ENCODE peak calls at places on chromosomes 2 and 18, in five cellular contexts. U, S, K, B and M are unnamed samples.

GRCh38 chr2:25664531-25665307 is 8.7 kb downstream of the DTNB start:
- DNase-seq in K (peak; percentile 57), U (peak; percentile 79), S (peak; percentile 23), B (peak; percentile 71), M (no peak)

GRCh38 chr18:12231986-12232385 is 22.2 kb upstream of the CIDEA start:
- DNase-seq in S (no peak), K (no peak), U (no peak), B (no peak), M (no peak)

GRCh38 chr2:36530983-36531354 is 67.0 kb downstream of the FEZ2 start:
- DNase-seq in U (peak; percentile 10), S (no peak), K (no peak), B (no peak), M (no peak)

GRCh38 chr2:236744316-236745105 is 174.9 kb downstream of the ACKR3 start:
- DNase-seq in B (no peak), S (no peak), U (peak; percentile 38), K (no peak), M (no peak)

GRCh38 chr18:24400587-24400986 is 3.0 kb upstream of the OSBPL1A start:
- DNase-seq in U (no peak), K (no peak), S (no peak), B (no peak), M (no peak)

GRCh38 chr2:145597011-145597410 is 1077.1 kb upstream of the ZEB2 start:
- DNase-seq in U (no peak), S (no peak), K (no peak), B (no peak), M (no peak)

GRCh38 chr2:196657332-196657731 is 17.8 kb downstream of the CCDC150 start:
- DNase-seq in U (no peak), B (no peak), K (no peak), S (no peak), M (no peak)

GRCh38 chr2:66700181-66700686 is 265.3 kb downstream of the MEIS1 start:
- DNase-seq in B (no peak), U (no peak), K (no peak), S (no peak), M (no peak)

GRCh38 chr18:30280861-30281470 is 761.6 kb downstream of the DSC3 start:
- DNase-seq in U (peak; percentile 41), S (peak; percentile 20), K (no peak), B (no peak), M (no peak)

GRCh38 chr18:47737198-47737830 is 193.1 kb downstream of the SMAD2 start:
- DNase-seq in K (no peak), S (no peak), U (no peak), B (peak; percentile 39), M (no peak)

GRCh38 chr2:101546376-101547058 is 71.6 kb upstream of the RFX8 start:
- DNase-seq in S (no peak), U (no peak), B (no peak), K (no peak), M (no peak)

GRCh38 chr2:6358985-6359384 is 506.7 kb downstream of the CMPK2 start:
- DNase-seq in U (no peak), S (no peak), B (no peak), K (no peak), M (no peak)

GRCh38 chr2:132489150-132489549 is 72.5 kb downstream of the GPR39 start:
- DNase-seq in K (no peak), U (no peak), B (no peak), S (peak; percentile 39), M (no peak)

GRCh38 chr2:159497256-159497655 is 119.1 kb downstream of the BAZ2B start:
- DNase-seq in K (no peak), U (peak; percentile 49), B (no peak), S (no peak), M (no peak)

GRCh38 chr2:169640104-169640503 is 54.1 kb downstream of the CFAP210 start:
- DNase-seq in K (no peak), S (no peak), U (no peak), B (no peak), M (no peak)

GRCh38 chr2:42854207-42854818 is 61.9 kb upstream of the HAAO start:
- DNase-seq in U (peak; percentile 21), K (no peak), B (peak; percentile 82), S (no peak), M (no peak)

GRCh38 chr2:44679584-44679983 is 261.9 kb upstream of the SIX3 start:
- DNase-seq in B (no peak), U (no peak), S (no peak), K (no peak), M (no peak)

GRCh38 chr2:31013311-31013710 is 124.9 kb downstream of the GALNT14 start:
- DNase-seq in S (no peak), K (no peak), B (no peak), U (no peak), M (no peak)

GRCh38 chr2:109058215-109058614 is 69.2 kb upstream of the EDAR start:
- DNase-seq in K (no peak), S (no peak), B (no peak), U (no peak), M (no peak)

GRCh38 chr2:64606495-64607363 is 47.0 kb downstream of the SERTAD2 start:
- DNase-seq in U (peak; percentile 84), B (peak; percentile 92), K (peak; percentile 91), S (peak; percentile 30), M (no peak)

GRCh38 chr2:233142355-233142897 is 82.3 kb downstream of the INPP5D start:
- DNase-seq in B (no peak), S (peak; percentile 38), U (no peak), K (no peak), M (no peak)

GRCh38 chr2:36449943-36450392 is 94.4 kb downstream of the CRIM1 start:
- DNase-seq in S (no peak), B (no peak), K (no peak), U (peak; percentile 5), M (no peak)

GRCh38 chr2:147433822-147434221 is 411.0 kb upstream of the ACVR2A start:
- DNase-seq in U (peak; percentile 93), K (no peak), B (no peak), S (no peak), M (no peak)

GRCh38 chr2:37561615-37562569 is 109.5 kb downstream of the CDC42EP3 start:
- DNase-seq in U (no peak), K (no peak), S (no peak), B (no peak), M (peak; percentile 74)

GRCh38 chr2:23591111-23591510 is 206.1 kb downstream of the KLHL29 start:
- DNase-seq in B (peak; percentile 43), K (peak; percentile 17), S (no peak), U (no peak), M (no peak)

GRCh38 chr2:134440336-134440909 is 186.6 kb downstream of the MGAT5 start:
- DNase-seq in B (no peak), K (no peak), U (peak; percentile 42), S (no peak), M (no peak)

GRCh38 chr2:128408349-128409305 is 90.0 kb upstream of the HS6ST1 start:
- DNase-seq in K (no peak), S (peak; percentile 9), U (no peak), B (peak; percentile 52), M (peak; percentile 29)

GRCh38 chr2:118176601-118177000 is 88.3 kb downstream of the INSIG2 start:
- DNase-seq in S (no peak), U (no peak), K (no peak), B (no peak), M (no peak)

GRCh38 chr2:176646033-176646615 is 376.9 kb downstream of the MTX2 start:
- DNase-seq in S (no peak), B (no peak), K (no peak), U (no peak), M (no peak)

DNA sequence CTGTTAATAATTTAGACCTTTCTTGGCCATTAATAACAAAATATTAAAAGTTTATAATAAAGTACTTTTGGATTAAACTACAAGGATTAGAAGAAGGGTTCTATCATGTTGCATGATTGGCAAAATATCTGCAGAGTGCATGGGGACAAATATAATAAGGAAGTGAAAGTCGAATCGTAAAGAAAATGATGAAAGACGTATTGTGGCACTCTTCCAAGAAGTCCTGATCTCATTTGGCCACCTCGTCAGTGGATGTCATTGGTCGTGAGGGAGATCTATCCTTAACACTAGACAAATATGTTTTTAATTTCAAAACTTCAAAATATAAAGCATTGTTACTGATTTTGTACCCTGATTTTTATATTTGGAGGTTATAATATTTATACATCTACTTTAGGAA is 197.7 kb upstream of the STON1 start:
- DNase-seq in K (no peak), S (no peak), B (no peak), U (peak; percentile 35), M (no peak)
- H3K27ac ChIP-seq in K (peak overlapping the region; percentile 63), S (no peak overlapping the region), B (no peak overlapping the region), U (peak overlapping the region; percentile 10), M (no peak overlapping the region)

DNA sequence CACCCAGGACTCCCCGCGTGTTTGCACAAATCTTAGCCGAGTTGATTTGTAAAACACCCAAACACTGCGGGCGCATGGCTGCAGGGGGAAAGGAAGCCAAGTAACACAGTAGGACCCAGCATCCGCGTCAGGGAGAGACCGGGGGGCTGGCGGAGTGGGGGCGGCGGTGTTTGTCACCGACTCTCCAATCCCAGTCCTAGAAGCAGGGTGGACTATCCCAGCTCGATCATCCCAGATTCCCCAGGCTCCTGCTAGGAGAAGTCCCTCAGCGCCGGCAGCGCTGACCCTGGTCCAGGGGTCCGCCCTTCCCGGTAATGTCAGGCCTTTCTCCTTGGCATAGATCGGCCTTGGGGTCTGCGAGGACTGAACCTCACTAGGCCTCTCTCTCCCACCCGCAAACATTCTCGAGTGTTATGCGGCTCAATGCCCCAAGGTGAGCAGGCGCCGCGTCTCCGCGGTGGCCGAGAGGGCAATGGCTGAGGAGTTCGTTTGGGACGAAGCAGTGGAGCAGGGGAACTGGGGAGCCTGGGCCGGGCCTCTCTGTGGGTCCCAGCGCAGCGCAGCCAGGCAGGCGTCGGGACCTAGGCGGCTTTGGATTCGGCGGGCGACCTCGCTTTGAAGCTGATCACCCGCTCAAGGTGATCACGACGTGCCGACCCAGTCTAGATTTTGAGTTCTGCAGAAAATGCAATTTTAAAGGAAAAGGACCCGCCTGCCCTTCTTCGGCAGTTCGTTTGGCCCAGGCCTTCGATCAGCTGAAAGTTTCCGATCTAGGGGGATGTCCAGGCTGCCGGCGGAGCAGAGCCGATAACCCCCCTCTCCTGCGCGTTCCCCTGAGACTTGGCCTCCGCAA is 1.5 kb upstream of the GDF7 start:
- DNase-seq in U (no peak), S (no peak), K (no peak), B (peak; percentile 74), M (no peak)
- H3K4me3 ChIP-seq in U (no peak overlapping the region), S (no peak overlapping the region), K (peak overlapping the region; percentile 49), B (peak overlapping the region; percentile 84), M (no peak overlapping the region)

DNA sequence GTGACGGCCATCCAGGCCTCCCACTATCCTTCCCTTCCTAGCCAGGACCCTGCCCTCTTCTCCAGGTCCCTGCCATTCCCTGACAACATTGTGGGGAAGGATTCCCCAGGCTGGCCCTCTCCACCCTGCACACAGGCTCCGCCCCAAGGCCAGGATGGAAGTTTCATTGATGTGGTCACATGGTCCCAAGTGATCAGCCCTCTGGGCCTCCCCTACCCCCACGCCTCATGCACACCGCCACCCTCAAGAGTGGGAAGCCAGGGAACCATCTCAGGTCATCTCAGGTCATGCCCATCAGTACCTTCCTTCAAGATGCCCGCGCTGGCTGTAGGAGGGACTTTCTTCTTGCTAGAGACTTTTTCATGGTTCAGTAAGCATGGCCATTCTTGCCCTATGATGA is 514.8 kb upstream of the RAB6C start:
- DNase-seq in K (no peak), B (no peak), S (no peak), U (no peak), M (no peak)
- H3K9me3 ChIP-seq in K (no peaks in the 10 kb centered on the region), B (no peaks in the 10 kb centered on the region), S (no peaks in the 10 kb centered on the region), U (no peaks in the 10 kb centered on the region), M (no peaks in the 10 kb centered on the region)

DNA sequence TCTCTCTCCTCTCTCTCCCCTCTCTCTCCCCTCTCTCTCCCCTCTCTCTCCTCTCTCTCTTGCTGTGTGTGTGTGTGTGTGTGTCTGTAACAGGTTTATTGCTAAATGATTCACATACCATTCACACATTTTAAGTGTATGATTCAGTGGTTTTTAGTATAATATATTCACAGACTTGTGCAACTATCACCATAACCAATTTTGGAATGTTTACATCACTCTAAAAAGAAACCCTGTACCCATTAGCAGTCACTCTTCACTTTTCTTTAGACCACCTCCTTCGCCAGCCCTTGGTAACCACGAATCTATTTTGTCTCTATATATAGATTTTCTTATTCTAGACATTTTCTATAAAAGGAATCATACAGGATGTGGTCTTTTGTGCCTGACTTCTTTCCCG is 11.4 kb downstream of the THNSL2 start:
- DNase-seq in U (no peak), S (no peak), K (no peak), B (no peak), M (no peak)
- H3K27ac ChIP-seq in U (no peak overlapping the region), S (no peak overlapping the region), K (no peak overlapping the region), B (no peak overlapping the region), M (no peak overlapping the region)